ENCODE peak calls at places on chromosomes 6 and 20, in eight cellular contexts. J is adrenal gland; S is activated T-cell treated with anti-CD3 and anti-CD28 coated beads, Interleukin-2, amount 50 U/mL, for 4 hours; C is NT2/D1; V is H4; Z is left colon; Y is WERI-Rb-1; N is NCI-H1417. H is an unnamed sample.

GRCh38 chr6:166143011-166143410 is 24.6 kb downstream of the TBXT start:
- DNase-seq in Y (no peak), Z (no peak), C (no peak), V (no peak), N (no peak), J (no peak), S (no peak), H (no peak)

GRCh38 chr6:163926642-163927041 is 512.1 kb downstream of the QKI start:
- DNase-seq in N (no peak), V (no peak), S (no peak), J (peak), Z (no peak), Y (no peak), C (no peak), H (peak)

GRCh38 chr6:44642870-44643522 is 255.5 kb downstream of the CDC5L start:
- DNase-seq in S (no peak), Y (no peak), V (no peak), N (peak), C (no peak), Z (no peak), J (no peak), H (no peak)

GRCh38 chr6:81751388-81752083 is 945 bp downstream of the TENT5A start:
- DNase-seq in S (peak), Z (peak), J (peak), N (peak), C (no peak), V (peak), Y (peak), H (peak)

GRCh38 chr6:41302638-41303037 is 16.2 kb upstream of the TREM1 start:
- DNase-seq in J (no peak), N (no peak), V (no peak), C (no peak), S (no peak), Z (no peak), Y (no peak), H (no peak)

GRCh38 chr6:69232506-69233194 is 564.2 kb downstream of the LMBRD1 start:
- DNase-seq in J (peak), Z (peak), S (no peak), C (peak), Y (peak), V (peak), N (no peak), H (peak)

GRCh38 chr6:155004576-155005345 is 9.6 kb downstream of the TIAM2 start:
- DNase-seq in S (no peak), V (no peak), C (no peak), N (no peak), J (no peak), Z (no peak), Y (no peak), H (no peak)

GRCh38 chr6:31945154-31945506 is 765 bp upstream of the CFB start:
- DNase-seq in V (no peak), Z (no peak), J (no peak), N (no peak), Y (no peak), C (no peak), S (no peak), H (no peak)

GRCh38 chr6:138428943-138429616 is 25.1 kb downstream of the HEBP2 start:
- DNase-seq in S (no peak), C (no peak), Y (no peak), N (peak), V (no peak), J (peak), Z (no peak), H (no peak)

GRCh38 chr6:41371461-41371991 is 36.1 kb downstream of the NCR2 start:
- DNase-seq in S (no peak), Y (peak), Z (peak), N (no peak), J (peak), C (no peak), V (no peak), H (peak)

GRCh38 chr6:125753218-125753936 is 3.9 kb downstream of the HEY2 start:
- DNase-seq in S (no peak), V (no peak), C (no peak), Z (no peak), J (no peak), N (no peak), Y (no peak), H (no peak)

GRCh38 chr6:168562576-168563151 is 121.7 kb downstream of the SMOC2 start:
- DNase-seq in N (no peak), J (no peak), C (no peak), V (no peak), Z (no peak), Y (no peak), S (no peak), H (no peak)

GRCh38 chr6:129849456-129849855 is 11.7 kb downstream of the TMEM244 start:
- DNase-seq in S (no peak), N (no peak), J (peak), Z (no peak), C (no peak), Y (no peak), V (peak), H (no peak)

GRCh38 chr6:46900266-46900665 is 21.5 kb downstream of the ADGRF5 start:
- DNase-seq in V (no peak), Y (no peak), J (no peak), N (no peak), Z (no peak), C (no peak), S (no peak), H (no peak)

GRCh38 chr20:62202676-62203377 is 17.3 kb downstream of the HRH3 start:
- DNase-seq in V (no peak), J (no peak), Z (no peak), S (no peak), N (peak), Y (no peak), C (no peak), H (no peak)

GRCh38 chr6:168132531-168133184 is 53.6 kb upstream of the FRMD1 start:
- DNase-seq in V (no peak), C (no peak), J (peak), S (no peak), N (no peak), Y (peak), Z (no peak), H (peak)

GRCh38 chr20:32466739-32467505 is 108.8 kb downstream of the ASXL1 start:
- DNase-seq in Y (peak), V (no peak), C (no peak), Z (no peak), J (no peak), S (no peak), N (no peak), H (peak)

GRCh38 chr6:5130135-5130866 is 45.2 kb downstream of the PPP1R3G start:
- DNase-seq in C (no peak), S (no peak), Y (peak), J (no peak), N (no peak), V (no peak), Z (no peak), H (no peak)

GRCh38 chr6:139473731-139474130 is 99.3 kb upstream of the CITED2 start:
- DNase-seq in S (no peak), V (no peak), N (no peak), Z (no peak), C (no peak), J (no peak), Y (no peak), H (no peak)

GRCh38 chr6:35093118-35093445 is 48.1 kb downstream of the TCP11 start:
- DNase-seq in J (no peak), Z (no peak), Y (no peak), V (no peak), N (no peak), S (no peak), C (no peak), H (no peak)

GRCh38 chr6:15090145-15090579 is 155.7 kb upstream of the JARID2 start:
- DNase-seq in V (no peak), Y (peak), N (peak), Z (no peak), C (no peak), S (no peak), J (peak), H (no peak)

GRCh38 chr20:59770270-59770669 is 163.2 kb downstream of the SYCP2 start:
- DNase-seq in Z (no peak), N (peak), C (no peak), S (no peak), Y (no peak), V (no peak), J (no peak), H (no peak)

H was measured in psoas muscle.